ENCODE peak calls at places on chromosome 18, in seven cellular contexts. G, C, M, F, A, E and X are unnamed samples.

GRCh38 chr18:72530622-72531021 is 13.5 kb downstream of the CBLN2 start:
- DNase-seq in G (no peak), C (no peak), M (no peak), F (no peak), A (no peak), E (no peak), X (no peak)

GRCh38 chr18:68219867-68220266 is 495.0 kb downstream of the TMX3 start:
- DNase-seq in G (no peak), C (no peak), M (no peak), F (no peak), A (no peak), E (no peak), X (no peak)

GRCh38 chr18:51563401-51563800 is 365.9 kb upstream of the MEX3C start:
- DNase-seq in G (no peak), C (no peak), M (no peak), F (no peak), A (no peak), E (no peak), X (no peak)

GRCh38 chr18:75208836-75209128 is 157 bp downstream of the PTGR3 start:
- DNase-seq in G (no peak), C (no peak), M (peak), F (no peak), A (no peak), E (no peak), X (no peak)

GRCh38 chr18:63157293-63158011 is 162.1 kb downstream of the BCL2 start:
- DNase-seq in G (no peak), C (no peak), M (no peak), F (no peak), A (peak), E (no peak), X (no peak)

GRCh38 chr18:44895176-44895798 is 214.6 kb downstream of the SETBP1 start:
- DNase-seq in G (peak), C (no peak), M (no peak), F (no peak), A (peak), E (peak), X (peak)

GRCh38 chr18:12296087-12296403 is 12.0 kb upstream of the TUBB6 start:
- DNase-seq in G (peak), C (no peak), M (no peak), F (no peak), A (no peak), E (no peak), X (no peak)

GRCh38 chr18:61887838-61888237 is 5.0 kb downstream of the RNF152 start:
- DNase-seq in G (no peak), C (no peak), M (no peak), F (no peak), A (no peak), E (no peak), X (peak)

GRCh38 chr18:7926526-7926925 is 359.4 kb downstream of the PTPRM start:
- DNase-seq in G (peak), C (peak), M (no peak), F (peak), A (no peak), E (peak), X (no peak)

GRCh38 chr18:76494181-76494540 is 881 bp downstream of the ZNF516 start:
- DNase-seq in G (no peak), C (peak), M (no peak), F (no peak), A (no peak), E (peak), X (no peak)

DNA sequence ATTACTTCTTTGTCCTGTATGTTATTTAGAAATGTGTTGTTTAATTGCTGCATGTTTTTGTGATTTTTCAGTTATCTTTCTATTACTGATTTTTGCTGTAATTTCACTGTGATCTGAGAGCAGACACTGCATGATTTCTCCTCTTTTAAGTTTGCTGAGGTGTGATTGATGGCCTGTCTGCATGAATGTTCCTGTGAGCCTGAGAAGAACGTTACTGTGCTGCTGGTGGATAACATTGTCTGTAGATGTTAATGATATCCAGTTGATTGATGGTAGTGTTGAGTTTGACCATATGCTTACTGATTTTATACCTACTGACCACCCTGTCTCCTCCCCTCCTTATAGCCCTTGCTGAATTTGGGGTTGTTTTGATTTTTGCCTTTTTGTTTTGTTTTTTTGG is 37.4 kb upstream of the KCNG2 start:
- DNase-seq in G (no peak), C (no peak), M (no peak), F (no peak), A (no peak), E (no peak), X (no peak)
- TF ChIP-seq JUND in G (no peak), C (no peak), M (no peak), F (no peak), A (no peak), E (no peak), X (no peak)

GRCh38 chr18:3248670-3249359 is 1.2 kb downstream of the MYL12A start:
- DNase-seq in G (peak), C (peak), M (no peak), F (no peak), A (no peak), E (no peak), X (no peak)
- TF ChIP-seq JUND in G (no peak), C (no peak), M (no peak), F (no peak), A (no peak), E (no peak), X (no peak)

DNA sequence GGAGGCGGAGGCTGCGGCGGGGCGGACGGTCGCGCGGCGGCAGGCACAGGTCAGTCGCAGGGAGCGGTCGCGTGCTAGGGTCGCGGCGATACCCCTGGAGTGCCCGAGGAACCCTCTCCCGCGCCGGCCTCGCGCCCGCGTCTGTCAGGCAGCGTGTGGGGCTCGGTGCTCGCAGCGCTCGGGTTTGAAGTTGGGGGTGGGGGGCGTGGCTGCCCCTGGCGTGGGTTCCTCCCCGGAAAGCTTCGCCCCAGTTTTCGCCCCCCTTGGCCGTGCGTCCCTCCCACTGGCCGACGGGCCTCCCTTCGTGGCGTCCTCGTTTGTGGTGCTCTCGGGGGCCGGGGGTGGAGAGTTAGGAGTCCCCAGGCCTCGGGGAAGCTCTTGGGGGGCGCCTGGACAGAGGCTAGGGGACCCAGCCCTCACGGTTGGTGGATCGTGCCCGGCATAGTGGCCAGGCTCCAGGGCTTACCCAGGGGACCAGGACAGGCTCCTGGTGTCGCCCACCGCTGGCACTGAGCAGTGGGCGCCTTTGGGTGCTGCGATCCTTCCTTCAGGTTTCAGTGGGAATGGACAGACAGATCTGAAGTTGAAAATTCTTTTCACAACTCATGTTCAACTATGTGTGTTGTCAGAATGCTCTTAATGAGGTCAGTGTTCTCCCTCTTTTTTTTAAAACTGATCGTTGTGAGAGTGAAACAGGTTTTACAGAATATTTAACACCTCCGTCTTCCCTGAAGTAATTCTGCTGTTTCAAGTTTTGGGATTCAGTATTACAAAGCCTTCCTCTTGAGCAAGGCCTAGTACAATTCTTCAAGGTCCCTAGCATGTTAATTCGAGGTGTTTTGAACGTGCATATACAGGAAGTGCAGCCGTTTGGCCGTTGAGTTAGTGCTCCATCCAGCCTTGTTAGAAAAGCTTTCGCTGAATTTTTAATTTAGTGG is 599 bp downstream of the RALBP1 start:
- DNase-seq in G (peak), C (no peak), M (no peak), F (no peak), A (no peak), E (peak), X (peak)
- TF ChIP-seq JUND in G (peak), C (no peak), M (no peak), F (no peak), A (no peak), E (no peak), X (no peak)

GRCh38 chr18:48975221-48975816 is 24.6 kb upstream of the SMAD7 start:
- DNase-seq in G (no peak), C (no peak), M (peak), F (no peak), A (no peak), E (no peak), X (no peak)

GRCh38 chr18:48975817-48976649 is 25.3 kb upstream of the SMAD7 start:
- DNase-seq in G (peak), C (no peak), M (peak), F (no peak), A (no peak), E (peak), X (peak)

GRCh38 chr18:48974304-48975220 is 23.8 kb upstream of the SMAD7 start:
- DNase-seq in G (no peak), C (no peak), M (no peak), F (no peak), A (no peak), E (peak), X (no peak)

GRCh38 chr18:48977914-48978313 is 27.1 kb upstream of the SMAD7 start:
- DNase-seq in G (no peak), C (no peak), M (no peak), F (no peak), A (no peak), E (no peak), X (no peak)

DNA sequence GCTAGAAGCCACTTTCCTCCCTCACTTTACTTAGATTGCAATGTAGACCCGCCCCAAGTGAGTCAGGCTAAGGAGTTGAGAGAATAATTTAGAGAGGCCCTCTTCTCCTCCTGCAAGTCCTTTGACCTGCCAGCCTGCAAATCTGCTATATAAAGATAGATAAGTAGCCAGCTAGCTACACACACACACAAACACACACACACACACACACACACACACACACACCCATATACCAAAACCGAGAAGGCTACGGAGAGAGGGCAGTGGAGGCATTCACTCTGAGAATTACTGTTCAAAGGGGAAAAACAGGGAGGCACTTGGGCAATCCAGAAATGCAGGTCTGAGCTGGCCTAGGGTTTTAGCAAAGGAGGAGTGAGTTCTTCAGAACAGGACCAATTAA is 23.0 kb upstream of the SMAD7 start:
- DNase-seq in G (no peak), C (no peak), M (no peak), F (no peak), A (no peak), E (no peak), X (no peak)
- TF ChIP-seq JUND in G (no peak), C (no peak), M (no peak), F (no peak), A (no peak), E (no peak), X (no peak)

GRCh38 chr18:29307231-29307630 is 1130.3 kb upstream of the CDH2 start:
- DNase-seq in G (no peak), C (no peak), M (no peak), F (no peak), A (no peak), E (no peak), X (no peak)
- TF ChIP-seq JUND in G (no peak), C (no peak), M (no peak), F (no peak), A (no peak), E (no peak), X (no peak)

GRCh38 chr18:48872234-48873145 is 78.3 kb downstream of the SMAD7 start:
- DNase-seq in G (no peak), C (no peak), M (no peak), F (no peak), A (no peak), E (no peak), X (no peak)
- TF ChIP-seq JUND in G (peak), C (no peak), M (no peak), F (no peak), A (no peak), E (no peak), X (no peak)

DNA sequence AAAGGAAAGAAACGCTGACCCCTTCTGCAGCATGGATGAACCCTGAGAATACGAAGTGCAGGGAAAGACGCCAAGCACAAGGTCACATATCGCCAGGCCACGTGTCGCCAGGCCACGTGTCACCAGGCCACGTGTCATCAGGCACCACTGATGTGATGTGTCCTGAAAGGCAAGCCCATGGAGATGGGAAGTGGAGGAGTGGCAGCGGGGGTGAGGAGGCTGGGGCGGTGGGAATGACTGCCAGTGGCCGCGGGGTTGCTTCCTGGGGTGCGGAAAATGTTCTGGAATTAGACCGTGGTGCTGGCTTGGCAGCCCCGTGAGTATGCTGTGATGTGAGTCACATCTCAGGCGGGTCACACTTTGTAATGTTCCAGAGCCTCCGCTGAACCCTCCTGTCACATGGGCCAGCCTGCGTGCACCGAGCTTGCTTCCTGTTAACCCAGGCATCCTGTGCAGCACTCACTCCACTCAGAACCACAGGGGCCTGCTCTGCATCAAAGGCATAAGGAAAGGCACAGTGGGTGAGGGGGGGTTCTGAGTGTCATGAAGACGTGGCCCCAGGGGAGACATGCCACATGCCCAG is 39.0 kb downstream of the SLC66A2 start:
- DNase-seq in G (no peak), C (no peak), M (no peak), F (no peak), A (no peak), E (no peak), X (no peak)
- TF ChIP-seq JUND in G (no peak), C (no peak), M (no peak), F (no peak), A (no peak), E (no peak), X (no peak)

GRCh38 chr18:78751664-78752063 is 228.0 kb upstream of the SALL3 start:
- DNase-seq in G (no peak), C (no peak), M (no peak), F (no peak), A (no peak), E (no peak), X (no peak)
- TF ChIP-seq JUND in G (no peak), C (no peak), M (no peak), F (no peak), A (no peak), E (no peak), X (no peak)